ENCODE peak calls at places on chromosomes 12 and 14, in eight cellular contexts. One of them, this sample, is unnamed.
A peak's percentile ranks its signal among the peaks of the same experiment; 100 is the strongest.

GRCh38 chr12:96103067-96103650 is 67.8 kb upstream of the LTA4H start:
- DNase-seq in breast epithelium: no peak
- DNase-seq in naive thymus-derived CD4-positive, alpha-beta T cell: no peak
- DNase-seq in astrocyte: no peak
- DNase-seq in sigmoid colon: peak; percentile 62
- DNase-seq in A549: no peak
- DNase-seq in heart left ventricle: peak; percentile 41
- DNase-seq in cardiac muscle cell: peak; percentile 47
- DNase-seq in this sample: no peak

GRCh38 chr14:83940253-83940652 is 1589.7 kb upstream of the FLRT2 start:
- DNase-seq in A549: no peak
- DNase-seq in sigmoid colon: no peak
- DNase-seq in cardiac muscle cell: peak; percentile 10
- DNase-seq in heart left ventricle: no peak
- DNase-seq in naive thymus-derived CD4-positive, alpha-beta T cell: no peak
- DNase-seq in astrocyte: no peak
- DNase-seq in breast epithelium: no peak
- DNase-seq in this sample: no peak

GRCh38 chr12:103012884-103013283 is 55.4 kb downstream of the ASCL1 start:
- DNase-seq in astrocyte: no peak
- DNase-seq in breast epithelium: no peak
- DNase-seq in A549: no peak
- DNase-seq in naive thymus-derived CD4-positive, alpha-beta T cell: no peak
- DNase-seq in heart left ventricle: no peak
- DNase-seq in cardiac muscle cell: no peak
- DNase-seq in sigmoid colon: no peak
- DNase-seq in this sample: no peak

GRCh38 chr14:85562630-85563029 is 32.7 kb downstream of the FLRT2 start:
- DNase-seq in sigmoid colon: no peak
- DNase-seq in heart left ventricle: no peak
- DNase-seq in breast epithelium: no peak
- DNase-seq in cardiac muscle cell: no peak
- DNase-seq in astrocyte: no peak
- DNase-seq in naive thymus-derived CD4-positive, alpha-beta T cell: no peak
- DNase-seq in A549: no peak
- DNase-seq in this sample: no peak

GRCh38 chr12:93857279-93857894 is 180.2 kb downstream of the CRADD start:
- DNase-seq in naive thymus-derived CD4-positive, alpha-beta T cell: no peak
- DNase-seq in astrocyte: peak; percentile 33
- DNase-seq in sigmoid colon: no peak
- DNase-seq in breast epithelium: no peak
- DNase-seq in heart left ventricle: no peak
- DNase-seq in cardiac muscle cell: peak; percentile 25
- DNase-seq in A549: no peak
- DNase-seq in this sample: no peak

GRCh38 chr12:105696-106095 is 39.1 kb downstream of the IQSEC3 start:
- DNase-seq in naive thymus-derived CD4-positive, alpha-beta T cell: no peak
- DNase-seq in cardiac muscle cell: no peak
- DNase-seq in astrocyte: no peak
- DNase-seq in A549: no peak
- DNase-seq in breast epithelium: no peak
- DNase-seq in sigmoid colon: peak; percentile 18
- DNase-seq in heart left ventricle: no peak
- DNase-seq in this sample: no peak

GRCh38 chr12:125100551-125101434 is 35.6 kb downstream of the AACS start:
- DNase-seq in cardiac muscle cell: no peak
- DNase-seq in astrocyte: no peak
- DNase-seq in naive thymus-derived CD4-positive, alpha-beta T cell: no peak
- DNase-seq in heart left ventricle: no peak
- DNase-seq in A549: peak; percentile 21
- DNase-seq in sigmoid colon: no peak
- DNase-seq in breast epithelium: no peak
- DNase-seq in this sample: no peak

GRCh38 chr14:83163016-83163415 is 1629.4 kb upstream of the SEL1L start:
- DNase-seq in naive thymus-derived CD4-positive, alpha-beta T cell: no peak
- DNase-seq in heart left ventricle: no peak
- DNase-seq in breast epithelium: no peak
- DNase-seq in sigmoid colon: no peak
- DNase-seq in astrocyte: no peak
- DNase-seq in A549: no peak
- DNase-seq in cardiac muscle cell: no peak
- DNase-seq in this sample: no peak

GRCh38 chr14:76919431-76919810 is 93.2 kb downstream of the LRRC74A start:
- DNase-seq in naive thymus-derived CD4-positive, alpha-beta T cell: no peak
- DNase-seq in cardiac muscle cell: no peak
- DNase-seq in heart left ventricle: no peak
- DNase-seq in A549: no peak
- DNase-seq in sigmoid colon: no peak
- DNase-seq in astrocyte: peak; percentile 35
- DNase-seq in breast epithelium: no peak
- DNase-seq in this sample: no peak

GRCh38 chr12:124456652-124457152 is 110.7 kb downstream of the NCOR2 start:
- DNase-seq in heart left ventricle: no peak
- DNase-seq in breast epithelium: no peak
- DNase-seq in naive thymus-derived CD4-positive, alpha-beta T cell: no peak
- DNase-seq in A549: no peak
- DNase-seq in sigmoid colon: peak; percentile 74
- DNase-seq in cardiac muscle cell: no peak
- DNase-seq in astrocyte: no peak
- DNase-seq in this sample: peak; percentile 35

GRCh38 chr12:112380663-112381420 is 1.4 kb downstream of the HECTD4 start:
- DNase-seq in astrocyte: peak; percentile 36
- DNase-seq in naive thymus-derived CD4-positive, alpha-beta T cell: peak; percentile 28
- DNase-seq in A549: no peak
- DNase-seq in breast epithelium: no peak
- DNase-seq in cardiac muscle cell: no peak
- DNase-seq in heart left ventricle: no peak
- DNase-seq in sigmoid colon: no peak
- DNase-seq in this sample: no peak

GRCh38 chr12:12901158-12901791 is 9.9 kb downstream of the GPRC5A start:
- DNase-seq in heart left ventricle: no peak
- DNase-seq in sigmoid colon: peak; percentile 85
- DNase-seq in astrocyte: peak; percentile 97
- DNase-seq in cardiac muscle cell: peak; percentile 91
- DNase-seq in naive thymus-derived CD4-positive, alpha-beta T cell: no peak
- DNase-seq in A549: peak; percentile 55
- DNase-seq in breast epithelium: no peak
- DNase-seq in this sample: no peak

GRCh38 chr14:69501362-69501964 is 16.9 kb downstream of the PLEKHD1 start:
- DNase-seq in astrocyte: no peak
- DNase-seq in sigmoid colon: no peak
- DNase-seq in A549: no peak
- DNase-seq in naive thymus-derived CD4-positive, alpha-beta T cell: no peak
- DNase-seq in cardiac muscle cell: peak; percentile 51
- DNase-seq in breast epithelium: no peak
- DNase-seq in heart left ventricle: peak; percentile 55
- DNase-seq in this sample: no peak

GRCh38 chr14:49586673-49587460 is 687 bp upstream of the RPS29 start:
- DNase-seq in A549: peak; percentile 51
- DNase-seq in naive thymus-derived CD4-positive, alpha-beta T cell: no peak
- DNase-seq in astrocyte: peak; percentile 62
- DNase-seq in cardiac muscle cell: peak; percentile 82
- DNase-seq in sigmoid colon: no peak
- DNase-seq in breast epithelium: no peak
- DNase-seq in heart left ventricle: no peak
- DNase-seq in this sample: peak; percentile 20

GRCh38 chr12:117105902-117106301 is 6.7 kb upstream of the TESC start:
- DNase-seq in astrocyte: no peak
- DNase-seq in cardiac muscle cell: no peak
- DNase-seq in heart left ventricle: no peak
- DNase-seq in breast epithelium: peak; percentile 66
- DNase-seq in sigmoid colon: no peak
- DNase-seq in naive thymus-derived CD4-positive, alpha-beta T cell: no peak
- DNase-seq in A549: no peak
- DNase-seq in this sample: no peak

GRCh38 chr12:113464852-113465719 is 6.6 kb downstream of the LHX5 start:
- DNase-seq in breast epithelium: no peak
- DNase-seq in heart left ventricle: no peak
- DNase-seq in A549: no peak
- DNase-seq in cardiac muscle cell: no peak
- DNase-seq in sigmoid colon: no peak
- DNase-seq in naive thymus-derived CD4-positive, alpha-beta T cell: no peak
- DNase-seq in astrocyte: no peak
- DNase-seq in this sample: no peak

GRCh38 chr14:75673345-75673744 is 12.3 kb downstream of the TTLL5 start:
- DNase-seq in breast epithelium: no peak
- DNase-seq in sigmoid colon: no peak
- DNase-seq in naive thymus-derived CD4-positive, alpha-beta T cell: no peak
- DNase-seq in astrocyte: no peak
- DNase-seq in heart left ventricle: no peak
- DNase-seq in cardiac muscle cell: no peak
- DNase-seq in A549: no peak
- DNase-seq in this sample: no peak

DNA sequence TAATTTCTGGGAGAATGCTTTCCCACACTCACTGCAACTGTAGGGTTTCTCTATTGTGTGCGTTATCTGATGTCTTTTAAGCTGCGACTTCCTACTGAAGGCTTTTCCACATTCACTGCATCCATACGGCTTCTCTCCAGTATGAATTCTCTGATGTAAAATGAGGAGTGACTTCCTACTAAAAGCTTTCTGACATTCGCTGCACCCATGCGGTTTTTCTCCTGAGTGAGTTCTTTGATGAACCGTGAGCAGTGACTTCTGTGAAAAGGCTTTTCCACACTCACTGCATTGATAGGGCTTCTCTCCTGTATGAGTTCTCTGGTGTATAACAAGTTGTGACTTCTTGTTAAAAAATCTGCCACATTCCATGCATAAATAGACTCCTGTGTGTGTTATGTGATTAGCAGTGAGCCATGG is 29.7 kb downstream of the ZNF605 start:
- DNase-seq in naive thymus-derived CD4-positive, alpha-beta T cell: no peak
- DNase-seq in heart left ventricle: no peak
- DNase-seq in A549: no peak
- DNase-seq in breast epithelium: no peak
- DNase-seq in astrocyte: no peak
- DNase-seq in sigmoid colon: no peak
- DNase-seq in cardiac muscle cell: no peak
- DNase-seq in this sample: no peak
- H3K9me3 ChIP-seq in naive thymus-derived CD4-positive, alpha-beta T cell: peaks cover 26% of the 10 kb centered on the region
- H3K9me3 ChIP-seq in heart left ventricle: peaks cover 100% of the 10 kb centered on the region
- H3K9me3 ChIP-seq in A549: peaks cover 98% of the 10 kb centered on the region
- H3K9me3 ChIP-seq in breast epithelium: peaks cover 100% of the 10 kb centered on the region
- H3K9me3 ChIP-seq in astrocyte: peaks cover 75% of the 10 kb centered on the region
- H3K9me3 ChIP-seq in sigmoid colon: peaks cover 69% of the 10 kb centered on the region
- H3K9me3 ChIP-seq in cardiac muscle cell: peaks cover 29% of the 10 kb centered on the region
- H3K9me3 ChIP-seq in this sample: peaks cover 71% of the 10 kb centered on the region

DNA sequence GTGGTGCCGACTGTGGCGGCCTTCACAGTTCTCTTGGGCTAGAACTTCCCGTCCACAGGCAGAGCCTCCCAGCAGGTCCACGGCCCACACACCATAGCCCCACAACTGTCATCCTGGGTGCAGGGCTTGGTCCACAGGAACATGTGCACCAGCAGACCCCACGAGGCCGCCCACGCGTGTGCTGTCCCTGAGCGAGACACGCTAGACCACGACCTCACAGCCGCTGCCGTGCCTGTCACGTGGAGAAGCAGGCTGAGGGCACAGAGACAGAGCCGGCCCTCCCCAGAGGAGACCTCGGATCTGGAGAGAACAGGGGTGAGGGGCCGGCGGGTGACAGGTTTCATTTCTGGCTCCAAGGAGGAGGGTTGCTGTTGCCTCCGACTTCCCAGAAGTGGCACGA is 8.9 kb upstream of the GALNT9 start:
- DNase-seq in naive thymus-derived CD4-positive, alpha-beta T cell: no peak
- DNase-seq in sigmoid colon: no peak
- DNase-seq in cardiac muscle cell: no peak
- DNase-seq in astrocyte: no peak
- DNase-seq in heart left ventricle: no peak
- DNase-seq in breast epithelium: no peak
- DNase-seq in A549: no peak
- DNase-seq in this sample: no peak
- H3K9me3 ChIP-seq in naive thymus-derived CD4-positive, alpha-beta T cell: no peaks in the 10 kb centered on the region
- H3K9me3 ChIP-seq in sigmoid colon: no peaks in the 10 kb centered on the region
- H3K9me3 ChIP-seq in cardiac muscle cell: no peaks in the 10 kb centered on the region
- H3K9me3 ChIP-seq in astrocyte: peaks cover 14% of the 10 kb centered on the region
- H3K9me3 ChIP-seq in heart left ventricle: no peaks in the 10 kb centered on the region
- H3K9me3 ChIP-seq in breast epithelium: peaks cover 10% of the 10 kb centered on the region
- H3K9me3 ChIP-seq in A549: no peaks in the 10 kb centered on the region
- H3K9me3 ChIP-seq in this sample: no peaks in the 10 kb centered on the region

DNA sequence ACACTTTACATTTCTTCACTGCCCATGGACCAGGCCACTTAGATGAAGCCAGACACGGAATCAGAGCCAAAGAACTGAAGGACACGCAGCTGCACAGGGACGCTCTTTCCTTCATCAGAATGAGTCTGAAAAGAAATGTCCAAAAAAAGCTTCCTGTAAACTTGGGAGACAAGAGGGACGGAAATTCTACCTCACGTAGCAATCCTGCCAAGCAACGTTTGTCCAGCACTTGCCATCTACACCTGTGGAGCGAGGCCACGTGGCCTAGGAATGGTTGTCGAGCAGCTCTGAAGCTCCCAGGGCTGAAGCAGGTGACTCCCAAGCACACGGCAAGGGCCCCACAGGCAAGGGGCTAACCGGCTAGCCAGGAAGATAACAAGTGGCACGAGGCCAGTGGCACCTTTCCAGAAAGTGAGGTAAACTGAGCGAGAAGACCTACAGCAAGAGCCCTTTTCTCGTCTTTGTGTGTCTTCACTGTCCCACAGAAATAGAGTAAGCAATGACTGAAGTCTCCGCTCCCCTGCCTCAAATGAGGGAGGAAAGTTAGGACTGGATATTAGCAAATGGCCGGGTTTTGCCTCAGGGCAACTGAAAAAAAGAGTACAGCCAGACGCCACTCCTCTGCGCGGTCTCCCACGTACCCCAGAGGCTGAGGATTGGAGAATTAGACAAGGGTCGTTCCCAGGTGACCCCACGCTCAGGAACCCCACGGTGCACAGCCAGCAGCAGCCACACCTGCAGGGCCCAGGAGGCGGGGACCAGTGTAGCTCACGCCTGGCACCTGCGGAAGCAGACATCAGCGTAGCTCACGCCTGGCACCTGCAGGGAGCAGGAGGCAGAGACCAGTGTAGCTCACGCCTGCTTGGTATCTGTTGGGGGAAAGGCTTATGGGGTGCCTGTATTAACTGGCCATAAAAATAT is 7.7 kb downstream of the ZNF605 start:
- DNase-seq in astrocyte: no peak
- DNase-seq in naive thymus-derived CD4-positive, alpha-beta T cell: no peak
- DNase-seq in sigmoid colon: no peak
- DNase-seq in A549: no peak
- DNase-seq in cardiac muscle cell: no peak
- DNase-seq in breast epithelium: no peak
- DNase-seq in heart left ventricle: no peak
- DNase-seq in this sample: no peak
- H3K9me3 ChIP-seq in astrocyte: peaks cover 54% of the 10 kb centered on the region
- H3K9me3 ChIP-seq in naive thymus-derived CD4-positive, alpha-beta T cell: no peaks in the 10 kb centered on the region
- H3K9me3 ChIP-seq in sigmoid colon: peaks cover 53% of the 10 kb centered on the region
- H3K9me3 ChIP-seq in A549: peaks cover 96% of the 10 kb centered on the region
- H3K9me3 ChIP-seq in cardiac muscle cell: no peaks in the 10 kb centered on the region
- H3K9me3 ChIP-seq in breast epithelium: peaks cover 99% of the 10 kb centered on the region
- H3K9me3 ChIP-seq in heart left ventricle: peaks cover 79% of the 10 kb centered on the region
- H3K9me3 ChIP-seq in this sample: peaks cover 5% of the 10 kb centered on the region

DNA sequence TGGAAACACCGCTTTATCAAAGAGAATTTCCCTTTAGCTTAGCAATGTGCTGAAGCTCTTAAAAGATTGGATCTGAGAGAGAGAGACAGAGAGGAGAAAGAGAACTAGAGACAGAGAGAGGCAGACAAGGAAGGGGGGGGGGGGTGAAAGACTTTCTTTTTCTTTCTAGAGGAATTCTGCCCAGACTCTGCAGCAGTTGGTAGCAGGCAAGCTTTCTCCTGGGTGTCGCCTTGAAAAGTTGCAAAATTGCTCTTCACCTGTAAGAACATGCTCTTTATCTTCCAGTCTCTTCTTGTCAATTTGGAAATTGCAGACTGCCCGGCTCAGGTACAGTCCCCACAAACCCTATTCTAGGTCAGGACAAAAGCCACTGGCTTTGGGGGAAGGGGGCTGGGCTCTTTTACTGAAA is 2.9 kb upstream of the OTX2 start:
- DNase-seq in A549: no peak
- DNase-seq in astrocyte: no peak
- DNase-seq in sigmoid colon: no peak
- DNase-seq in cardiac muscle cell: no peak
- DNase-seq in naive thymus-derived CD4-positive, alpha-beta T cell: no peak
- DNase-seq in heart left ventricle: no peak
- DNase-seq in breast epithelium: no peak
- DNase-seq in this sample: no peak
- H3K9me3 ChIP-seq in A549: no peaks in the 10 kb centered on the region
- H3K9me3 ChIP-seq in astrocyte: no peaks in the 10 kb centered on the region
- H3K9me3 ChIP-seq in sigmoid colon: no peaks in the 10 kb centered on the region
- H3K9me3 ChIP-seq in cardiac muscle cell: no peaks in the 10 kb centered on the region
- H3K9me3 ChIP-seq in naive thymus-derived CD4-positive, alpha-beta T cell: no peaks in the 10 kb centered on the region
- H3K9me3 ChIP-seq in heart left ventricle: no peaks in the 10 kb centered on the region
- H3K9me3 ChIP-seq in breast epithelium: no peaks in the 10 kb centered on the region
- H3K9me3 ChIP-seq in this sample: no peaks in the 10 kb centered on the region

This sample was measured in T-helper 17 cell.